ENCODE peak calls at places on chromosome 19, in six cellular contexts. One of them, this sample, is unnamed.
A peak's percentile ranks its signal among the peaks of the same experiment; 100 is the strongest.

GRCh38 chr19:51469162-51469561 is 9.2 kb upstream of the CEACAM18 start:
- DNase-seq in H1: no peak
- DNase-seq in psoas muscle: no peak
- DNase-seq in neural progenitor cell: no peak
- DNase-seq in Peyer's patch: no peak
- DNase-seq in heart right ventricle: no peak
- DNase-seq in this sample: no peak

GRCh38 chr19:58439576-58440554 is at the start of gene ZNF132:
- DNase-seq in H1: peak; percentile 98
- DNase-seq in psoas muscle: peak; percentile 97
- DNase-seq in neural progenitor cell: peak; percentile 85
- DNase-seq in Peyer's patch: peak; percentile 92
- DNase-seq in heart right ventricle: peak; percentile 99
- DNase-seq in this sample: peak; percentile 98

GRCh38 chr19:31749231-31749630 is 400.0 kb upstream of the TSHZ3 start:
- DNase-seq in H1: no peak
- DNase-seq in psoas muscle: no peak
- DNase-seq in neural progenitor cell: no peak
- DNase-seq in Peyer's patch: no peak
- DNase-seq in heart right ventricle: no peak
- DNase-seq in this sample: no peak

GRCh38 chr19:2345794-2346663 is 14.0 kb upstream of the TMPRSS9 start:
- DNase-seq in H1: no peak
- DNase-seq in psoas muscle: peak; percentile 54
- DNase-seq in neural progenitor cell: no peak
- DNase-seq in Peyer's patch: peak; percentile 85
- DNase-seq in heart right ventricle: no peak
- DNase-seq in this sample: no peak

GRCh38 chr19:16969127-16969526 is 57.5 kb downstream of the CPAMD8 start:
- DNase-seq in H1: no peak
- DNase-seq in psoas muscle: no peak
- DNase-seq in neural progenitor cell: no peak
- DNase-seq in Peyer's patch: no peak
- DNase-seq in heart right ventricle: no peak
- DNase-seq in this sample: no peak

GRCh38 chr19:47447470-47448359 is 24.0 kb downstream of the SLC8A2 start:
- DNase-seq in H1: peak; percentile 95
- DNase-seq in psoas muscle: peak; percentile 76
- DNase-seq in neural progenitor cell: peak; percentile 94
- DNase-seq in Peyer's patch: peak; percentile 69
- DNase-seq in heart right ventricle: no peak
- DNase-seq in this sample: peak; percentile 47

GRCh38 chr19:21308778-21309177 is 20.4 kb downstream of the ZNF708 start:
- DNase-seq in H1: no peak
- DNase-seq in psoas muscle: no peak
- DNase-seq in neural progenitor cell: no peak
- DNase-seq in Peyer's patch: no peak
- DNase-seq in heart right ventricle: no peak
- DNase-seq in this sample: no peak

GRCh38 chr19:57351867-57352266 is 796 bp downstream of the ZNF304 start:
- DNase-seq in H1: no peak
- DNase-seq in psoas muscle: no peak
- DNase-seq in neural progenitor cell: peak; percentile 6
- DNase-seq in Peyer's patch: no peak
- DNase-seq in heart right ventricle: no peak
- DNase-seq in this sample: no peak

GRCh38 chr19:4456843-4457653 is 546 bp downstream of the UBXN6 start:
- DNase-seq in H1: peak; percentile 44
- DNase-seq in psoas muscle: peak; percentile 64
- DNase-seq in neural progenitor cell: peak; percentile 93
- DNase-seq in Peyer's patch: no peak
- DNase-seq in heart right ventricle: peak; percentile 49
- DNase-seq in this sample: peak; percentile 43

GRCh38 chr19:55113570-55114039 is 3.8 kb downstream of the PPP1R12C start:
- DNase-seq in H1: no peak
- DNase-seq in psoas muscle: peak; percentile 91
- DNase-seq in neural progenitor cell: peak; percentile 82
- DNase-seq in Peyer's patch: peak; percentile 63
- DNase-seq in heart right ventricle: peak; percentile 98
- DNase-seq in this sample: no peak

GRCh38 chr19:43432866-43433673 is 18.4 kb downstream of the TEX101 start:
- DNase-seq in H1: peak; percentile 41
- DNase-seq in psoas muscle: peak; percentile 57
- DNase-seq in neural progenitor cell: peak; percentile 78
- DNase-seq in Peyer's patch: peak; percentile 72
- DNase-seq in heart right ventricle: peak; percentile 37
- DNase-seq in this sample: peak; percentile 72

GRCh38 chr19:16856091-16856490 is 26.9 kb downstream of the SIN3B start:
- DNase-seq in H1: no peak
- DNase-seq in psoas muscle: no peak
- DNase-seq in neural progenitor cell: no peak
- DNase-seq in Peyer's patch: no peak
- DNase-seq in heart right ventricle: no peak
- DNase-seq in this sample: no peak

GRCh38 chr19:56117376-56117884 is 3.7 kb downstream of the ZNF787 start:
- DNase-seq in H1: no peak
- DNase-seq in psoas muscle: no peak
- DNase-seq in neural progenitor cell: no peak
- DNase-seq in Peyer's patch: peak; percentile 49
- DNase-seq in heart right ventricle: no peak
- DNase-seq in this sample: no peak
- H3K4me1 ChIP-seq in H1: peaks cover 18% of the 10 kb centered on the region
- H3K4me1 ChIP-seq in psoas muscle: peaks cover 64% of the 10 kb centered on the region
- H3K4me1 ChIP-seq in neural progenitor cell: peaks cover 17% of the 10 kb centered on the region
- H3K4me1 ChIP-seq in Peyer's patch: peaks cover 8% of the 10 kb centered on the region
- H3K4me1 ChIP-seq in heart right ventricle: peaks cover 72% of the 10 kb centered on the region
- H3K4me1 ChIP-seq in this sample: peaks cover 20% of the 10 kb centered on the region

GRCh38 chr19:36514012-36514612 is 14.0 kb downstream of the ZNF260 start:
- DNase-seq in H1: no peak
- DNase-seq in psoas muscle: no peak
- DNase-seq in neural progenitor cell: no peak
- DNase-seq in Peyer's patch: no peak
- DNase-seq in heart right ventricle: no peak
- DNase-seq in this sample: no peak
- H3K4me3 ChIP-seq in H1: peak overlapping the region; percentile 19
- H3K4me3 ChIP-seq in psoas muscle: no peak overlapping the region
- H3K4me3 ChIP-seq in neural progenitor cell: peak overlapping the region; percentile 16
- H3K4me3 ChIP-seq in Peyer's patch: no peak overlapping the region
- H3K4me3 ChIP-seq in heart right ventricle: no peak overlapping the region
- H3K4me3 ChIP-seq in this sample: peak overlapping the region; percentile 40

GRCh38 chr19:40078377-40078776 is 12.4 kb downstream of the ZNF780A start:
- DNase-seq in H1: no peak
- DNase-seq in psoas muscle: no peak
- DNase-seq in neural progenitor cell: no peak
- DNase-seq in Peyer's patch: no peak
- DNase-seq in heart right ventricle: no peak
- DNase-seq in this sample: no peak
- H3K36me3 ChIP-seq in H1: peaks cover 67% of the 10 kb centered on the region
- H3K36me3 ChIP-seq in psoas muscle: peaks cover 13% of the 10 kb centered on the region
- H3K36me3 ChIP-seq in neural progenitor cell: peaks cover 58% of the 10 kb centered on the region
- H3K36me3 ChIP-seq in Peyer's patch: peaks cover 85% of the 10 kb centered on the region
- H3K36me3 ChIP-seq in heart right ventricle: no peaks in the 10 kb centered on the region
- H3K36me3 ChIP-seq in this sample: peaks cover 81% of the 10 kb centered on the region

GRCh38 chr19:29305268-29305667 is 92.3 kb upstream of the UQCRFS1 start:
- DNase-seq in H1: no peak
- DNase-seq in psoas muscle: no peak
- DNase-seq in neural progenitor cell: no peak
- DNase-seq in Peyer's patch: no peak
- DNase-seq in heart right ventricle: no peak
- DNase-seq in this sample: no peak
- H3K4me1 ChIP-seq in H1: peaks cover 8% of the 10 kb centered on the region
- H3K4me1 ChIP-seq in psoas muscle: no peaks in the 10 kb centered on the region
- H3K4me1 ChIP-seq in neural progenitor cell: peaks cover 14% of the 10 kb centered on the region
- H3K4me1 ChIP-seq in Peyer's patch: no peaks in the 10 kb centered on the region
- H3K4me1 ChIP-seq in heart right ventricle: no peaks in the 10 kb centered on the region
- H3K4me1 ChIP-seq in this sample: peaks cover 4% of the 10 kb centered on the region

DNA sequence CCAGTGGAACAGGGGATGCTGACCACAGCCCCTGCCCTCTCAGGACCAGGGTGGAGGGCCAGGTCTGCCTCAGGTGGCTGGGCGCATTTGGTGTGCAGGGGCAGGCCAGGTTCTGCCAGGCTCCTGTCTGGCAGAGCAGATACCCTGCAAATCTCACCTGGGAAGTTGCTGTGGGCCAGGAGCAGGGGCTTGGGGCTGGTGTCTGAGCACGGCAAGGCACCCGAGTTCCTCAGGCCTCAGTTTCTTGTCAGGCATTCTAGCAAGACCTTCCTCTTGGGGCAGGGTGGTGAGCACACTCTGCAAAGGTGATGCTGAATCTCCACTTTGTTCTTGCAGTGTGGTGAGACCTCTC is 1.1 kb downstream of the CRTC1 start:
- DNase-seq in H1: no peak
- DNase-seq in psoas muscle: no peak
- DNase-seq in neural progenitor cell: no peak
- DNase-seq in Peyer's patch: no peak
- DNase-seq in heart right ventricle: no peak
- DNase-seq in this sample: no peak
- H3K4me3 ChIP-seq in H1: peak overlapping the region; percentile 81
- H3K4me3 ChIP-seq in psoas muscle: peak overlapping the region; percentile 71
- H3K4me3 ChIP-seq in neural progenitor cell: peak overlapping the region; percentile 86
- H3K4me3 ChIP-seq in Peyer's patch: no peak overlapping the region
- H3K4me3 ChIP-seq in heart right ventricle: peak overlapping the region; percentile 66
- H3K4me3 ChIP-seq in this sample: peak overlapping the region; percentile 74

GRCh38 chr19:15426485-15427349 is 7.9 kb upstream of the AKAP8L start:
- DNase-seq in H1: no peak
- DNase-seq in psoas muscle: peak; percentile 46
- DNase-seq in neural progenitor cell: no peak
- DNase-seq in Peyer's patch: no peak
- DNase-seq in heart right ventricle: no peak
- DNase-seq in this sample: no peak

GRCh38 chr19:15424121-15424520 is 5.3 kb upstream of the AKAP8L start:
- DNase-seq in H1: no peak
- DNase-seq in psoas muscle: peak; percentile 48
- DNase-seq in neural progenitor cell: no peak
- DNase-seq in Peyer's patch: peak; percentile 40
- DNase-seq in heart right ventricle: no peak
- DNase-seq in this sample: no peak

GRCh38 chr19:15427350-15427700 is 8.5 kb upstream of the AKAP8L start:
- DNase-seq in H1: no peak
- DNase-seq in psoas muscle: peak; percentile 30
- DNase-seq in neural progenitor cell: no peak
- DNase-seq in Peyer's patch: peak; percentile 43
- DNase-seq in heart right ventricle: no peak
- DNase-seq in this sample: no peak

GRCh38 chr19:15424692-15425272 is 6.0 kb upstream of the AKAP8L start:
- DNase-seq in H1: no peak
- DNase-seq in psoas muscle: peak; percentile 42
- DNase-seq in neural progenitor cell: no peak
- DNase-seq in Peyer's patch: peak; percentile 35
- DNase-seq in heart right ventricle: no peak
- DNase-seq in this sample: no peak

DNA sequence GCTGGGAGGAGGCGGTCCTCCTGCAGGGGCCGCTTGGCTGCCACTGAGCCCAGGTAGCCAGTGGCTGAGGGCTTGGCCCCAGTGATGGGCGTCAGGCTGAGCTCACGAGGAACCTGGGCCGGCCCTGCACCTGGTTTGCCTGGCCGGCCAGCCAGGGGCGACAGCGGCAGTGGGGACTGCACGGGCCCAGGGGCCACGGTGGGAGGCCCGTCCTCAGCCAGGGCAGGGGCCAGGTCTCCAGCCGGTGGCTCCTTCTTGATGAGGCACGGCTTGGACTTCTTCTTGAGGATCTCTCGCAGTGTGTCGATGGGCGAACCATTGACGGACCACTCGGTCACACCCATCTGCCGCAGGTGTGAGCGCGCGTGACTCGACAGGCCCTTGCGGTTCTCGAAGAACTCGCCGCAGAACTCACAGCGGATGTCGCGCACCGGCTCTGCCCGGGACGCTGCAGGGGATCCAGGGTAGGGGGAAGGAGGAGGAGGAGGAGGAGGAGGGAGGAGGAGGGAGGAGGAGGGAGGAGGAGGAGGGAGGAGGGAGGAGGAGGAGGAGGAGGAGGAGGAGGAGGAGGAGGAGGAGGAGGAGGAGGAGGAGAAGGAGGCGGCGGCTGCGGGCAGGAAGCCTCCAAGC is 6.6 kb upstream of the AKAP8L start:
- DNase-seq in H1: no peak
- DNase-seq in psoas muscle: peak; percentile 51
- DNase-seq in neural progenitor cell: no peak
- DNase-seq in Peyer's patch: peak; percentile 43
- DNase-seq in heart right ventricle: no peak
- DNase-seq in this sample: no peak
- H3K36me3 ChIP-seq in H1: peaks cover 44% of the 10 kb centered on the region
- H3K36me3 ChIP-seq in psoas muscle: peaks cover 9% of the 10 kb centered on the region
- H3K36me3 ChIP-seq in neural progenitor cell: peaks cover 5% of the 10 kb centered on the region
- H3K36me3 ChIP-seq in Peyer's patch: peaks cover 71% of the 10 kb centered on the region
- H3K36me3 ChIP-seq in heart right ventricle: peaks cover 22% of the 10 kb centered on the region
- H3K36me3 ChIP-seq in this sample: peaks cover 22% of the 10 kb centered on the region

GRCh38 chr19:44623080-44623479 is 9.7 kb downstream of the IGSF23 start:
- DNase-seq in H1: no peak
- DNase-seq in psoas muscle: no peak
- DNase-seq in neural progenitor cell: no peak
- DNase-seq in Peyer's patch: peak; percentile 37
- DNase-seq in heart right ventricle: no peak
- DNase-seq in this sample: no peak

GRCh38 chr19:44620667-44621066 is 7.3 kb downstream of the IGSF23 start:
- DNase-seq in H1: no peak
- DNase-seq in psoas muscle: no peak
- DNase-seq in neural progenitor cell: no peak
- DNase-seq in Peyer's patch: peak; percentile 1
- DNase-seq in heart right ventricle: no peak
- DNase-seq in this sample: no peak

GRCh38 chr19:44623626-44624025 is 10.3 kb downstream of the IGSF23 start:
- DNase-seq in H1: no peak
- DNase-seq in psoas muscle: no peak
- DNase-seq in neural progenitor cell: no peak
- DNase-seq in Peyer's patch: peak; percentile 20
- DNase-seq in heart right ventricle: no peak
- DNase-seq in this sample: no peak

GRCh38 chr19:44618640-44619357 is 5.4 kb downstream of the IGSF23 start:
- DNase-seq in H1: no peak
- DNase-seq in psoas muscle: no peak
- DNase-seq in neural progenitor cell: no peak
- DNase-seq in Peyer's patch: no peak
- DNase-seq in heart right ventricle: no peak
- DNase-seq in this sample: no peak

DNA sequence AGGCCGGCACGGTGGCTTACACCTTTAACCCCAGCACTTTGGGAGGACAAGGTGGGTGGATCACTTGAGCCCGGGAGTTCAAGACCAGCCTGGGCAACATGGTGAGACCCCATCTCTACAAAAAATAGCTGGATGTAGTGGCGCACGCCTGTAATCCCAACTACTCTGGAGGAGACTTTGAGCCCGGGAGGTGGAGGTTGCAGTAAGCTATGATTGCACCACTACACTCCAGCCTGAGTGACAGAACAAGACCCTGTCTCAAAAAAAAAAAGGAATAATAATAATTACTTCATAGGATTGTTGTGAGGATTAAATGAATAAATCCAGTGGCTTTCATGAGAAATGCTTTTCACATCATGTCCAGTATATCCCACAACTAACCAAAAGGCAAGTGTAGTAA is 8.0 kb downstream of the IGSF23 start:
- DNase-seq in H1: no peak
- DNase-seq in psoas muscle: no peak
- DNase-seq in neural progenitor cell: no peak
- DNase-seq in Peyer's patch: no peak
- DNase-seq in heart right ventricle: no peak
- DNase-seq in this sample: no peak
- H3K4me1 ChIP-seq in H1: no peaks in the 10 kb centered on the region
- H3K4me1 ChIP-seq in psoas muscle: no peaks in the 10 kb centered on the region
- H3K4me1 ChIP-seq in neural progenitor cell: no peaks in the 10 kb centered on the region
- H3K4me1 ChIP-seq in Peyer's patch: no peaks in the 10 kb centered on the region
- H3K4me1 ChIP-seq in heart right ventricle: peaks cover 7% of the 10 kb centered on the region
- H3K4me1 ChIP-seq in this sample: no peaks in the 10 kb centered on the region

This sample was measured in CD8-positive, alpha-beta memory T cell.